ENCODE peak calls at places on chromosomes 11 and 22, in ten cellular contexts. R is EL; C is stimulated activated CD4-positive, alpha-beta T cell treated with anti-CD3 and anti-CD28 coated beads, TNF-alpha, amount 100 ng/mL, for 4 hours; N is SHP77; Q is Peyer's patch; E is mesendoderm; M is NCI-H1105 treated with DMSO at 0.1 percent for 48 hours; V is posterior vena cava; T is OCI-LY7; P is GM12892. I is an unnamed sample.

GRCh38 chr22:19523240-19524169 is 705 bp downstream of the CLDN5 start:
- DNase-seq in V (peak; percentile 68), P (no peak), M (peak; percentile 34), E (peak; percentile 68), T (no peak), C (no peak), N (no peak), R (peak; percentile 50), Q (no peak), I (no peak)

GRCh38 chr11:122556605-122557004 is 98.9 kb upstream of the UBASH3B start:
- DNase-seq in E (peak; percentile 54), T (no peak), P (no peak), R (peak; percentile 25), M (peak; percentile 70), C (no peak), Q (no peak), N (no peak), V (no peak), I (no peak)

GRCh38 chr11:84543367-84544159 is 1083.6 kb downstream of the DLG2 start:
- DNase-seq in N (peak; percentile 17), C (no peak), M (peak; percentile 15), T (peak; percentile 45), R (no peak), V (no peak), E (peak; percentile 82), P (no peak), Q (no peak), I (no peak)

GRCh38 chr22:42180349-42180842 is 49.8 kb upstream of the CYP2D6 start:
- DNase-seq in T (no peak), E (no peak), V (no peak), R (no peak), Q (no peak), M (no peak), C (peak; percentile 21), N (no peak), P (no peak), I (peak; percentile 12)

GRCh38 chr22:50270302-50271010 is at the start of gene MAPK11:
- DNase-seq in T (peak; percentile 76), E (peak; percentile 73), V (peak; percentile 92), C (peak; percentile 57), R (peak; percentile 73), N (peak; percentile 66), P (peak; percentile 71), Q (peak; percentile 78), M (no peak), I (peak; percentile 78)

GRCh38 chr22:22941831-22942510 is 54.4 kb downstream of the IGLL5 start:
- DNase-seq in E (no peak), V (peak; percentile 62), N (no peak), M (no peak), C (no peak), R (no peak), P (no peak), T (peak; percentile 53), Q (peak; percentile 22), I (no peak)

GRCh38 chr22:46165975-46166374 is 15.6 kb downstream of the PPARA start:
- DNase-seq in P (no peak), Q (no peak), R (no peak), T (no peak), N (no peak), E (no peak), M (no peak), V (no peak), C (no peak), I (no peak)

GRCh38 chr11:41146326-41146725 is 313.1 kb downstream of the LRRC4C start:
- DNase-seq in M (no peak), R (no peak), N (no peak), Q (no peak), T (no peak), P (no peak), E (no peak), C (no peak), V (no peak), I (no peak)

GRCh38 chr11:13016415-13016814 is 7.3 kb downstream of the RASSF10 start:
- DNase-seq in P (no peak), N (no peak), M (peak; percentile 26), T (no peak), Q (no peak), C (no peak), R (peak; percentile 14), E (no peak), V (no peak), I (no peak)

GRCh38 chr11:105000797-105001196 is 22.2 kb downstream of the CASP5 start:
- DNase-seq in R (no peak), N (no peak), E (peak; percentile 41), C (peak; percentile 13), T (peak; percentile 19), M (no peak), V (peak; percentile 72), Q (peak; percentile 51), P (no peak), I (no peak)

GRCh38 chr11:114822038-114822437 is 143.7 kb downstream of the NXPE2 start:
- DNase-seq in R (no peak), P (no peak), C (no peak), M (no peak), N (no peak), Q (no peak), E (no peak), V (no peak), T (no peak), I (no peak)

GRCh38 chr11:130999992-131000770 is 83.9 kb upstream of the SNX19 start:
- DNase-seq in T (no peak), V (no peak), R (peak; percentile 95), E (peak; percentile 22), C (no peak), P (no peak), N (peak; percentile 51), Q (no peak), M (no peak), I (peak; percentile 57)

GRCh38 chr11:75239551-75240290 is 853 bp upstream of the TPBGL start:
- DNase-seq in E (no peak), M (no peak), P (no peak), Q (no peak), T (no peak), N (no peak), V (no peak), R (no peak), C (no peak), I (no peak)

GRCh38 chr11:10622108-10622507 is 53.6 kb upstream of the LYVE1 start:
- DNase-seq in M (no peak), Q (no peak), E (no peak), N (no peak), R (no peak), V (no peak), C (no peak), T (no peak), P (no peak), I (no peak)

GRCh38 chr22:32119568-32120235 is 39.4 kb downstream of the C22orf42 start:
- DNase-seq in V (no peak), E (peak; percentile 10), C (no peak), P (no peak), N (no peak), T (no peak), R (no peak), M (no peak), Q (peak; percentile 68), I (no peak)

GRCh38 chr11:27701262-27702105 is 1.2 kb upstream of the BDNF start:
- DNase-seq in Q (no peak), C (no peak), M (peak; percentile 48), P (no peak), T (no peak), V (no peak), N (no peak), E (no peak), R (peak; percentile 84), I (peak; percentile 51)

GRCh38 chr22:35531695-35532094 is 8.9 kb upstream of the RASD2 start:
- DNase-seq in R (no peak), M (no peak), E (no peak), N (no peak), P (no peak), V (no peak), T (no peak), Q (no peak), C (no peak), I (no peak)

GRCh38 chr22:24165673-24166072 is 15.6 kb upstream of the SUSD2 start:
- DNase-seq in M (no peak), Q (no peak), C (no peak), R (peak; percentile 46), N (no peak), E (no peak), T (no peak), P (no peak), V (no peak), I (no peak)

GRCh38 chr22:23375031-23375827 is 194.9 kb downstream of the BCR start:
- DNase-seq in V (no peak), Q (no peak), T (no peak), M (no peak), P (no peak), C (no peak), E (no peak), N (no peak), R (no peak), I (no peak)

GRCh38 chr22:28105988-28106387 is 186.9 kb upstream of the PITPNB start:
- DNase-seq in M (no peak), P (no peak), Q (no peak), C (no peak), R (no peak), V (no peak), N (no peak), T (no peak), E (no peak), I (no peak)

GRCh38 chr11:3822312-3822711 is 14.0 kb downstream of the PGAP2 start:
- DNase-seq in T (no peak), Q (no peak), P (no peak), M (no peak), E (no peak), N (no peak), C (no peak), R (no peak), V (no peak), I (no peak)

GRCh38 chr11:12260731-12261521 is 116.4 kb upstream of the PARVA start:
- DNase-seq in E (no peak), V (no peak), C (no peak), R (no peak), Q (no peak), T (no peak), N (no peak), M (no peak), P (no peak), I (no peak)

GRCh38 chr11:126344291-126344970 is 11.1 kb upstream of the ST3GAL4 start:
- DNase-seq in N (no peak), V (no peak), C (no peak), T (no peak), Q (no peak), E (no peak), P (no peak), M (no peak), R (no peak), I (no peak)

I was measured in MG63.